ENCODE peak calls at places on chromosomes 3 and 15, in five cellular contexts. J is RWPE1, H is IMR-90, C is tibial artery, X is GM23338. N is an unnamed sample.

GRCh38 chr3:5185093-5185673 is 2.3 kb upstream of the EDEM1 start:
- DNase-seq in J (no peak), H (no peak), C (no peak), X (no peak), N (no peak)

GRCh38 chr3:149605902-149606301 is 51.9 kb downstream of the WWTR1 start:
- DNase-seq in J (no peak), H (peak), C (no peak), X (no peak), N (no peak)

GRCh38 chr3:97872209-97873042 is 50.6 kb downstream of the CRYBG3 start:
- DNase-seq in J (peak), H (peak), C (no peak), X (no peak), N (no peak)

GRCh38 chr3:140341213-140341612 is 336.7 kb upstream of the TRIM42 start:
- DNase-seq in J (no peak), H (no peak), C (no peak), X (no peak), N (no peak)

GRCh38 chr15:81275711-81276417 is 48.1 kb downstream of the STARD5 start:
- DNase-seq in J (no peak), H (peak), C (no peak), X (no peak), N (no peak)

GRCh38 chr15:50355980-50356379 is 982 bp upstream of the GABPB1 start:
- DNase-seq in J (no peak), H (no peak), C (no peak), X (no peak), N (no peak)

GRCh38 chr3:113847664-113848461 is 9.3 kb downstream of the GRAMD1C start:
- DNase-seq in J (peak), H (no peak), C (no peak), X (no peak), N (no peak)

GRCh38 chr3:27535809-27536392 is 51.7 kb upstream of the SLC4A7 start:
- DNase-seq in J (peak), H (peak), C (no peak), X (no peak), N (no peak)

GRCh38 chr3:192923731-192924130 is 6.1 kb upstream of the MB21D2 start:
- DNase-seq in J (no peak), H (no peak), C (no peak), X (no peak), N (no peak)

GRCh38 chr15:77959094-77959879 is 118.2 kb downstream of the TBC1D2B start:
- DNase-seq in J (peak), H (peak), C (peak), X (peak), N (peak)

GRCh38 chr3:183537295-183537730 is 18.2 kb downstream of the KLHL6 start:
- DNase-seq in J (no peak), H (peak), C (peak), X (no peak), N (no peak)

GRCh38 chr15:27734785-27735495 is 364.2 kb downstream of the OCA2 start:
- DNase-seq in J (no peak), H (no peak), C (no peak), X (no peak), N (no peak)

GRCh38 chr3:191070201-191070600 is 128.8 kb upstream of the OSTN start:
- DNase-seq in J (peak), H (peak), C (no peak), X (no peak), N (no peak)

DNA sequence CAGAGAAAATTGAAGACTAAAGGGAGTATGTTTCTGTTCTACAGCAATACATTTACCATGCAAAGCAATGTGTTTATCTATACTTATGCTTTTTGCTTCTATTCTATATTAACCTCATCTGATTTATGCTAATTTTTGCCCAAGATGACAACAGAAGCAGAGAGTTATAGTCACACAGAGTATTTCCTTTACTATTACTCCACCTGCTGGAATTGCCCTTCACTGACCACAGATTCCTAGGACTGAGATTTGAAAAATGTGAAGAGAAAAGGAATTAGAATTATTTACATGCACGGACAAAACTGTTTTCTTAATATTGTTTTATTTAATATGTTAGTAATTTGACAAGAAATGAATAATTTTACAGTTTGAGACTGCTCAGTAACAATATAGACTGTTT is 745.6 kb downstream of the VGLL3 start:
- DNase-seq in J (no peak), H (no peak), C (no peak), X (peak), N (no peak)
- TF ChIP-seq CTCF in J (no peak), H (no peak), C (no peak), X (peak), N (peak)

DNA sequence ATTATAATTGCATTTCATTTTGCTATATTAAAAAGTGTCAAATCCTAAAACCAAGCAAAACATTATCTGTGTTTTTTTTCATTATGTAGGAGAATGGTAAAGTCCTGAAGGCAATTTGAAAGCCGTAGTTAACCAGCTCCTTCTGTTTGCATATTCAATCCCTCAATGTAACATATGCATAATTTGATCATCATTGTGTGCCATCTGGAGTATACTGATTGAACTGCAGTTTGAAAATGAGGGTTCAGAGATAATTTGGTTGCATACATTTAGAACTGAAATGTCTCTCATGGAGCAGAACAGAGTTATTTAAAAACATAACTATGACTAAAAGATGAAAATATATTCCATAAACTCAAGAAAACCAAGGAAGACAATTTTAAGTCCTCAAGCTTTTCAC is 518.6 kb downstream of the GBE1 start:
- DNase-seq in J (peak), H (peak), C (no peak), X (no peak), N (no peak)
- TF ChIP-seq CTCF in J (peak), H (peak), C (no peak), X (no peak), N (peak)

GRCh38 chr15:96583671-96584070 is 253.2 kb downstream of the NR2F2 start:
- DNase-seq in J (no peak), H (no peak), C (no peak), X (no peak), N (no peak)

GRCh38 chr15:96582473-96582872 is 252.0 kb downstream of the NR2F2 start:
- DNase-seq in J (no peak), H (no peak), C (no peak), X (no peak), N (no peak)

GRCh38 chr15:96586901-96587300 is 256.4 kb downstream of the NR2F2 start:
- DNase-seq in J (no peak), H (no peak), C (no peak), X (no peak), N (no peak)

DNA sequence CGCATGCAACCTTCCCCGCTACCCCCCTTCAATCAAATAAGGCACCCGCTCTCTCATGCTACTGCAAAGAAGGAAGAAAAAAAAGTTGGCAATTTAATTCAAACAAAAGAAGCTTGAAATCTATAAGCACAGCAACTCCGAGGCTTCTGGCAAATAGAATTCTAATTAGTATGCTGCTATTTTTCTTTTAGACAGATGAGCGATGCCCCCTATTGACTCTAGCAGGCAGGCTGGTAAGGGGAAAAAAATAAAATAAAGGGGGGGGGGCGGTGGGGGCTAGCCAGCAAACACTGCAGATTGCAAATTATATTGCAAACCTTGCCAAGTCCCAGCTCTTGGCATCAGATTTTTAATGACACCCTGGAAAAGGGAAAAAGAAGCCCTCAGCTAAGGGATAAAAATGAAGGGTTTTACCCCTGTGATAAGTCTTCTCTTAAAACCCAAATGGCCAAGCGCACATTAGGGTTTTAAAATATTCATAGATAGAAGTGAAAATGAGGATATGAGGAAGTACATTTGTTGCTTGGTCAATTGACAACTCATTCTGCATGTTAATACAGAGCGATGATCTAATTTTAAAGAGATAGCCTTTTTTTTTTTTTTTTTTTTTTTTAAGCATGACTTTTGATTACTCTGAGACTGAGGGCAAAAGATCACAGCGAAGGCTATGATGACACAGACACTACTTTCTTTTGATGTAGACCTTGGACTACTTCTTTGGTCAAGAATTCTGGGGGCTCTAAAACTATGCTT is 255.3 kb downstream of the NR2F2 start:
- DNase-seq in J (no peak), H (peak), C (no peak), X (peak), N (no peak)
- TF ChIP-seq CTCF in J (peak), H (peak), C (peak), X (peak), N (no peak)

GRCh38 chr15:43186003-43186353 is 775 bp downstream of the CCNDBP1 start:
- DNase-seq in J (no peak), H (no peak), C (no peak), X (no peak), N (no peak)
- TF ChIP-seq CTCF in J (no peak), H (no peak), C (no peak), X (no peak), N (peak)

GRCh38 chr15:90932660-90932991 is 277 bp upstream of the HDDC3 start:
- DNase-seq in J (no peak), H (no peak), C (no peak), X (no peak), N (no peak)
- TF ChIP-seq CTCF in J (peak), H (no peak), C (no peak), X (no peak), N (peak)

DNA sequence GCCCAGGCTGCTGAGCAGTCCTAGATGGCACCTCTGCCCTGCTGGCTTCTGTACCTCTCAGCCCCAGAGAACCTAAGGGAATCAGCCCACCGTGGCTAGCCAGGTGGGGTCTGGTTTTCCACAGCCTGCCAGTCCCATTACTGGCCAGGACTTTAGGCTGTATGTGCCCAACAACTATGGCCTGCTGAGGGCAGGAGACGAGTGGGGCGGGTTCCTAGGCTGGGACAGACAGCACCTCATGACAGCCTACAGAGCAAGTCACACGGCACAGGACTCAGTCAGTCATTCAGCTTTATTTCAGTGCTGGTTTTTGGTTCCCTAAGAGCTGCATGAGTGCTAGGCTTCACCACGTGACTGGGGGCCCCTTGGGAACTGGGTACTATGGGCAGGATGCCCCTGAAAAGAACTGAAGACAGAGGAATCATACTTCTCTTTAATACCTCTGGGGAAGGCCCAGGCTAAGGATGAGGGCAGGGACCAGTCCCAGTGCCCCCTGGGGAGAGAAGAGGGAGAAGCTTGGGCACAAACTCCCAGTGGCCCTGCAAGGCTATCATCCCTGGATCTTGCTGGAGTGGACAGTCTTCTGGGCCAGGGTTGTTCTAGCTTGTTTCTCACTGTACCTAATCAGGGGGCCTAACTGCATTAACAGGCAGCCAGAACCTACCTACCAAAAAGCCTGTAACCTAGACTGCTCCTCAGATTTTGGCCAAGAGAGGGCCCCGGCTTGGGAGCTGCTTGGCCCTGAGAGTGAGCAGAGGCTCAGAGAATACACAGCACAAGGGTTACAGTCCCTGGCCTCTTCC is 14.8 kb downstream of the CLK3 start:
- DNase-seq in J (no peak), H (no peak), C (no peak), X (no peak), N (peak)
- TF ChIP-seq CTCF in J (no peak), H (no peak), C (no peak), X (no peak), N (no peak)

GRCh38 chr3:63333815-63334214 is 55.7 kb downstream of the SYNPR start:
- DNase-seq in J (no peak), H (peak), C (no peak), X (peak), N (no peak)
- TF ChIP-seq CTCF in J (peak), H (peak), C (no peak), X (no peak), N (peak)

GRCh38 chr15:66588537-66588936 is 22.7 kb upstream of the LCTL start:
- DNase-seq in J (no peak), H (no peak), C (no peak), X (peak), N (no peak)
- TF ChIP-seq CTCF in J (no peak), H (peak), C (no peak), X (peak), N (no peak)

DNA sequence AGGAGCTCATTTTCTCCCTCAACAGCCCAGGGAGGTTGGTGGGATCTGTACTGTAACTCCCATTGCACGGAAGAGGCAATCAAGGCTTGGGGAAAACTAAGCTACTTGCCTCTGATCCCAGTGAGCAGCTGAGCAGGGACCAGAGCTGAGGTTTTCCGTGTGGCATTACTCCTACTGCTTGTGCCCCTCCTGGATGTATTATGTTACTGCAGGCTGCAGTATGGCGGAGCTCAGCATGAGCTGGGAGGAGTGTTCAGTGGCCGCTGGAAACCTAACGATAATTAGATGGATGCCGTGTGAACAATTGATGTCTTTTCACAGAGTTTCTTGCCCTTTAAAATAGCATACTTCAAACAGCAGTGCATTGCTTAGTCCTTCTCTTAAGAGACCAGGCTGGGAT is 2.0 kb upstream of the TPRG1 start:
- DNase-seq in J (no peak), H (no peak), C (no peak), X (peak), N (no peak)
- TF ChIP-seq CTCF in J (no peak), H (no peak), C (no peak), X (peak), N (peak)